ENCODE peak calls at places on chromosomes 1 and 21, in nine cellular contexts. Y is adrenal gland; Z is mammary epithelial cell; I is mesothelial cell of epicardium; L is stimulated activated CD8-positive, alpha-beta memory T cell treated with anti-CD3 and anti-CD28 coated beads, Interleukin-4, amount 100 ng/mL, for 4 hours; U is LHCN-M2; Q is stimulated activated CD4-positive, alpha-beta T cell treated with anti-CD3 and anti-CD28 coated beads, Interleukin-4, amount 100 ng/mL, for 24 hours; W is RPMI8226; N is neural crest cell. A is an unnamed sample.

GRCh38 chr1:1788646-1789431 is 10.6 kb upstream of the NADK start:
- DNase-seq in Y (peak; percentile 71), Z (no peak), I (no peak), L (no peak), U (peak; percentile 40), Q (no peak), W (peak; percentile 35), N (no peak), A (no peak)

GRCh38 chr1:25245809-25246599 is 1.2 kb downstream of the RSRP1 start:
- DNase-seq in Y (peak; percentile 34), Z (peak; percentile 31), I (no peak), L (no peak), U (peak; percentile 44), Q (no peak), W (no peak), N (no peak), A (peak; percentile 50)

GRCh38 chr1:109252893-109253802 is 3.8 kb downstream of the CELSR2 start:
- DNase-seq in Y (no peak), Z (no peak), I (no peak), L (no peak), U (no peak), Q (no peak), W (no peak), N (no peak), A (no peak)

GRCh38 chr1:51636191-51636590 is 19.3 kb downstream of the OSBPL9 start:
- DNase-seq in Y (no peak), Z (no peak), I (no peak), L (no peak), U (no peak), Q (no peak), W (no peak), N (no peak), A (peak; percentile 23)

GRCh38 chr1:102183711-102184110 is 187.0 kb upstream of the OLFM3 start:
- DNase-seq in Y (no peak), Z (no peak), I (no peak), L (no peak), U (no peak), Q (no peak), W (no peak), N (no peak), A (no peak)

GRCh38 chr1:29120955-29121485 is 2.7 kb downstream of the TMEM200B start:
- DNase-seq in Y (peak; percentile 35), Z (no peak), I (peak; percentile 66), L (no peak), U (no peak), Q (peak; percentile 69), W (peak; percentile 49), N (peak; percentile 64), A (no peak)

GRCh38 chr1:55443175-55443933 is 228.2 kb upstream of the USP24 start:
- DNase-seq in Y (peak; percentile 95), Z (peak; percentile 25), I (no peak), L (no peak), U (peak; percentile 99), Q (no peak), W (no peak), N (no peak), A (peak; percentile 75)

GRCh38 chr1:14815175-14815882 is 216.8 kb downstream of the KAZN start:
- DNase-seq in Y (peak; percentile 11), Z (no peak), I (no peak), L (no peak), U (no peak), Q (no peak), W (no peak), N (no peak), A (no peak)

GRCh38 chr1:31625561-31626272 is 8.2 kb downstream of the HCRTR1 start:
- DNase-seq in Y (peak; percentile 59), Z (peak; percentile 28), I (no peak), L (no peak), U (peak; percentile 60), Q (no peak), W (no peak), N (no peak), A (peak; percentile 45)

GRCh38 chr1:230747886-230748800 is 955 bp downstream of the CAPN9 start:
- DNase-seq in Y (no peak), Z (no peak), I (no peak), L (no peak), U (no peak), Q (no peak), W (no peak), N (no peak), A (no peak)

GRCh38 chr1:203528098-203528497 is 34.1 kb downstream of the OPTC start:
- DNase-seq in Y (no peak), Z (no peak), I (no peak), L (no peak), U (peak; percentile 51), Q (no peak), W (no peak), N (no peak), A (no peak)

GRCh38 chr1:116766616-116767469 is 12.6 kb downstream of the CD2 start:
- DNase-seq in Y (no peak), Z (no peak), I (no peak), L (no peak), U (no peak), Q (peak; percentile 48), W (no peak), N (no peak), A (no peak)

GRCh38 chr1:8903908-8904650 is 25.6 kb upstream of the ENO1 start:
- DNase-seq in Y (peak; percentile 80), Z (peak; percentile 93), I (peak; percentile 77), L (no peak), U (peak; percentile 91), Q (no peak), W (peak; percentile 44), N (no peak), A (peak; percentile 93)

GRCh38 chr1:200330770-200331428 is 78.9 kb downstream of the ZNF281 start:
- DNase-seq in Y (no peak), Z (no peak), I (no peak), L (no peak), U (no peak), Q (no peak), W (no peak), N (no peak), A (no peak)

GRCh38 chr1:12573015-12573825 is 44.8 kb downstream of the DHRS3 start:
- DNase-seq in Y (peak; percentile 49), Z (no peak), I (no peak), L (no peak), U (peak; percentile 14), Q (no peak), W (no peak), N (no peak), A (no peak)

GRCh38 chr21:42313501-42313969 is 1.7 kb downstream of the TFF3 start:
- DNase-seq in Y (peak; percentile 56), Z (no peak), I (peak; percentile 35), L (no peak), U (peak; percentile 1), Q (no peak), W (peak; percentile 77), N (no peak), A (no peak)

GRCh38 chr1:230809205-230809990 is 58.9 kb downstream of the C1orf198 start:
- DNase-seq in Y (no peak), Z (no peak), I (no peak), L (no peak), U (no peak), Q (no peak), W (no peak), N (no peak), A (no peak)

GRCh38 chr1:36966242-36966641 is 68.1 kb downstream of the GRIK3 start:
- DNase-seq in Y (peak; percentile 29), Z (no peak), I (peak; percentile 48), L (no peak), U (no peak), Q (no peak), W (peak; percentile 34), N (peak; percentile 40), A (no peak)

GRCh38 chr1:157193702-157194391 is 55.7 kb upstream of the ETV3 start:
- DNase-seq in Y (peak; percentile 69), Z (peak; percentile 63), I (peak; percentile 90), L (peak; percentile 23), U (peak; percentile 50), Q (peak; percentile 58), W (peak; percentile 84), N (peak; percentile 89), A (peak; percentile 70)

GRCh38 chr21:17819878-17820232 is 699 bp upstream of the C21orf91 start:
- DNase-seq in Y (no peak), Z (no peak), I (no peak), L (no peak), U (no peak), Q (no peak), W (peak; percentile 79), N (no peak), A (peak; percentile 38)

GRCh38 chr1:20377516-20378270 is 87.0 kb downstream of the VWA5B1 start:
- DNase-seq in Y (no peak), Z (no peak), I (no peak), L (no peak), U (no peak), Q (no peak), W (no peak), N (no peak), A (no peak)

GRCh38 chr1:31299365-31299764 is 2.5 kb downstream of the ZCCHC17 start:
- DNase-seq in Y (no peak), Z (peak; percentile 20), I (no peak), L (no peak), U (peak; percentile 5), Q (no peak), W (no peak), N (no peak), A (peak; percentile 36)

GRCh38 chr1:1540817-1541628 is 599 bp upstream of the TMEM240 start:
- DNase-seq in Y (no peak), Z (no peak), I (no peak), L (no peak), U (no peak), Q (no peak), W (no peak), N (no peak), A (no peak)

GRCh38 chr1:196558424-196558823 is 49.8 kb downstream of the KCNT2 start:
- DNase-seq in Y (no peak), Z (peak; percentile 14), I (no peak), L (no peak), U (peak; percentile 84), Q (no peak), W (peak; percentile 75), N (no peak), A (peak; percentile 70)

GRCh38 chr1:245160288-245160687 is 5.5 kb downstream of the KIF26B start:
- DNase-seq in Y (peak; percentile 63), Z (no peak), I (no peak), L (no peak), U (no peak), Q (no peak), W (no peak), N (no peak), A (no peak)

GRCh38 chr1:153771841-153772593 is 3.2 kb upstream of the SLC27A3 start:
- DNase-seq in Y (no peak), Z (no peak), I (peak; percentile 68), L (no peak), U (no peak), Q (no peak), W (no peak), N (peak; percentile 75), A (no peak)

GRCh38 chr1:228276901-228277490 is 69.2 kb downstream of the OBSCN start:
- DNase-seq in Y (no peak), Z (no peak), I (peak; percentile 36), L (no peak), U (no peak), Q (no peak), W (no peak), N (no peak), A (no peak)

GRCh38 chr1:169795687-169796086 is 980 bp upstream of the METTL18 start:
- DNase-seq in Y (no peak), Z (peak; percentile 12), I (no peak), L (no peak), U (peak; percentile 17), Q (no peak), W (peak; percentile 46), N (no peak), A (peak; percentile 20)

GRCh38 chr1:81254560-81254959 is 546.2 kb upstream of the ADGRL2 start:
- DNase-seq in Y (no peak), Z (no peak), I (no peak), L (no peak), U (no peak), Q (no peak), W (no peak), N (no peak), A (peak; percentile 8)

GRCh38 chr1:214957330-214958137 is 125.0 kb upstream of the KCNK2 start:
- DNase-seq in Y (peak; percentile 47), Z (peak; percentile 92), I (no peak), L (no peak), U (peak; percentile 98), Q (no peak), W (no peak), N (no peak), A (peak; percentile 99)

GRCh38 chr1:239997160-239997514 is 94.5 kb upstream of the FMN2 start:
- DNase-seq in Y (no peak), Z (no peak), I (no peak), L (no peak), U (no peak), Q (no peak), W (no peak), N (no peak), A (no peak)